ENCODE peak calls at places on chromosomes 1 and 21, in eight cellular contexts. One of them, this sample, is unnamed.

GRCh38 chr1:165894591-165894990 is 67.2 kb downstream of the UCK2 start:
- DNase-seq in T-cell: no peak
- DNase-seq in stimulated activated naive CD8-positive, alpha-beta T cell treated with anti-CD3 and anti-CD28 coated beads, Interleukin-15, amount 100 ng/mL, for 72 hours: no peak
- DNase-seq in ACHN: peak
- DNase-seq in activated CD4-positive, alpha-beta T cell treated with anti-CD3 and anti-CD28 coated beads, Interleukin-2, amount 50 U/mL, for 24 hours: no peak
- DNase-seq in lower lobe of right lung: no peak
- DNase-seq in HT1080: no peak
- DNase-seq in left ventricle myocardium superior: no peak
- DNase-seq in this sample: no peak

GRCh38 chr1:166432655-166433054 is 265.9 kb upstream of the FAM78B start:
- DNase-seq in T-cell: no peak
- DNase-seq in stimulated activated naive CD8-positive, alpha-beta T cell treated with anti-CD3 and anti-CD28 coated beads, Interleukin-15, amount 100 ng/mL, for 72 hours: no peak
- DNase-seq in ACHN: no peak
- DNase-seq in activated CD4-positive, alpha-beta T cell treated with anti-CD3 and anti-CD28 coated beads, Interleukin-2, amount 50 U/mL, for 24 hours: no peak
- DNase-seq in lower lobe of right lung: no peak
- DNase-seq in HT1080: no peak
- DNase-seq in left ventricle myocardium superior: no peak
- DNase-seq in this sample: no peak

GRCh38 chr1:82899017-82899416 is 1098.3 kb downstream of the ADGRL2 start:
- DNase-seq in T-cell: no peak
- DNase-seq in stimulated activated naive CD8-positive, alpha-beta T cell treated with anti-CD3 and anti-CD28 coated beads, Interleukin-15, amount 100 ng/mL, for 72 hours: no peak
- DNase-seq in ACHN: no peak
- DNase-seq in activated CD4-positive, alpha-beta T cell treated with anti-CD3 and anti-CD28 coated beads, Interleukin-2, amount 50 U/mL, for 24 hours: no peak
- DNase-seq in lower lobe of right lung: no peak
- DNase-seq in HT1080: no peak
- DNase-seq in left ventricle myocardium superior: no peak
- DNase-seq in this sample: no peak

GRCh38 chr1:195141294-195141693 is 1466.9 kb downstream of the KCNT2 start:
- DNase-seq in T-cell: no peak
- DNase-seq in stimulated activated naive CD8-positive, alpha-beta T cell treated with anti-CD3 and anti-CD28 coated beads, Interleukin-15, amount 100 ng/mL, for 72 hours: no peak
- DNase-seq in ACHN: peak
- DNase-seq in activated CD4-positive, alpha-beta T cell treated with anti-CD3 and anti-CD28 coated beads, Interleukin-2, amount 50 U/mL, for 24 hours: no peak
- DNase-seq in lower lobe of right lung: no peak
- DNase-seq in HT1080: no peak
- DNase-seq in left ventricle myocardium superior: no peak
- DNase-seq in this sample: no peak

GRCh38 chr1:125080077-125080476 is 3895.3 kb downstream of the SRGAP2C start:
- DNase-seq in T-cell: no peak
- DNase-seq in stimulated activated naive CD8-positive, alpha-beta T cell treated with anti-CD3 and anti-CD28 coated beads, Interleukin-15, amount 100 ng/mL, for 72 hours: no peak
- DNase-seq in ACHN: peak
- DNase-seq in activated CD4-positive, alpha-beta T cell treated with anti-CD3 and anti-CD28 coated beads, Interleukin-2, amount 50 U/mL, for 24 hours: no peak
- DNase-seq in lower lobe of right lung: no peak
- DNase-seq in HT1080: no peak
- DNase-seq in left ventricle myocardium superior: no peak
- DNase-seq in this sample: no peak

GRCh38 chr21:42392731-42393442 is 3.0 kb downstream of the TMPRSS3 start:
- DNase-seq in T-cell: no peak
- DNase-seq in stimulated activated naive CD8-positive, alpha-beta T cell treated with anti-CD3 and anti-CD28 coated beads, Interleukin-15, amount 100 ng/mL, for 72 hours: peak
- DNase-seq in ACHN: no peak
- DNase-seq in activated CD4-positive, alpha-beta T cell treated with anti-CD3 and anti-CD28 coated beads, Interleukin-2, amount 50 U/mL, for 24 hours: no peak
- DNase-seq in lower lobe of right lung: no peak
- DNase-seq in HT1080: peak
- DNase-seq in left ventricle myocardium superior: no peak
- DNase-seq in this sample: no peak

GRCh38 chr1:32077451-32077850 is 4.7 kb downstream of the TMEM39B start:
- DNase-seq in T-cell: no peak
- DNase-seq in stimulated activated naive CD8-positive, alpha-beta T cell treated with anti-CD3 and anti-CD28 coated beads, Interleukin-15, amount 100 ng/mL, for 72 hours: no peak
- DNase-seq in ACHN: no peak
- DNase-seq in activated CD4-positive, alpha-beta T cell treated with anti-CD3 and anti-CD28 coated beads, Interleukin-2, amount 50 U/mL, for 24 hours: no peak
- DNase-seq in lower lobe of right lung: no peak
- DNase-seq in HT1080: no peak
- DNase-seq in left ventricle myocardium superior: no peak
- DNase-seq in this sample: no peak

GRCh38 chr1:179142889-179143299 is 61.0 kb downstream of the TOR3A start:
- DNase-seq in T-cell: no peak
- DNase-seq in stimulated activated naive CD8-positive, alpha-beta T cell treated with anti-CD3 and anti-CD28 coated beads, Interleukin-15, amount 100 ng/mL, for 72 hours: no peak
- DNase-seq in ACHN: peak
- DNase-seq in activated CD4-positive, alpha-beta T cell treated with anti-CD3 and anti-CD28 coated beads, Interleukin-2, amount 50 U/mL, for 24 hours: no peak
- DNase-seq in lower lobe of right lung: no peak
- DNase-seq in HT1080: peak
- DNase-seq in left ventricle myocardium superior: no peak
- DNase-seq in this sample: no peak

GRCh38 chr1:87131809-87132663 is 196.6 kb upstream of the LMO4 start:
- DNase-seq in T-cell: peak
- DNase-seq in stimulated activated naive CD8-positive, alpha-beta T cell treated with anti-CD3 and anti-CD28 coated beads, Interleukin-15, amount 100 ng/mL, for 72 hours: peak
- DNase-seq in ACHN: peak
- DNase-seq in activated CD4-positive, alpha-beta T cell treated with anti-CD3 and anti-CD28 coated beads, Interleukin-2, amount 50 U/mL, for 24 hours: peak
- DNase-seq in lower lobe of right lung: peak
- DNase-seq in HT1080: peak
- DNase-seq in left ventricle myocardium superior: peak
- DNase-seq in this sample: peak

GRCh38 chr1:76073471-76073870 is 1.1 kb upstream of the ST6GALNAC3 start:
- DNase-seq in T-cell: no peak
- DNase-seq in stimulated activated naive CD8-positive, alpha-beta T cell treated with anti-CD3 and anti-CD28 coated beads, Interleukin-15, amount 100 ng/mL, for 72 hours: no peak
- DNase-seq in ACHN: peak
- DNase-seq in activated CD4-positive, alpha-beta T cell treated with anti-CD3 and anti-CD28 coated beads, Interleukin-2, amount 50 U/mL, for 24 hours: no peak
- DNase-seq in lower lobe of right lung: no peak
- DNase-seq in HT1080: peak
- DNase-seq in left ventricle myocardium superior: no peak
- DNase-seq in this sample: no peak

GRCh38 chr1:218299416-218299815 is 14.3 kb downstream of the RRP15 start:
- DNase-seq in T-cell: no peak
- DNase-seq in stimulated activated naive CD8-positive, alpha-beta T cell treated with anti-CD3 and anti-CD28 coated beads, Interleukin-15, amount 100 ng/mL, for 72 hours: no peak
- DNase-seq in ACHN: peak
- DNase-seq in activated CD4-positive, alpha-beta T cell treated with anti-CD3 and anti-CD28 coated beads, Interleukin-2, amount 50 U/mL, for 24 hours: no peak
- DNase-seq in lower lobe of right lung: no peak
- DNase-seq in HT1080: peak
- DNase-seq in left ventricle myocardium superior: no peak
- DNase-seq in this sample: no peak

GRCh38 chr1:230632273-230632873 is 9.9 kb upstream of the COG2 start:
- DNase-seq in T-cell: no peak
- DNase-seq in stimulated activated naive CD8-positive, alpha-beta T cell treated with anti-CD3 and anti-CD28 coated beads, Interleukin-15, amount 100 ng/mL, for 72 hours: peak
- DNase-seq in ACHN: peak
- DNase-seq in activated CD4-positive, alpha-beta T cell treated with anti-CD3 and anti-CD28 coated beads, Interleukin-2, amount 50 U/mL, for 24 hours: no peak
- DNase-seq in lower lobe of right lung: no peak
- DNase-seq in HT1080: peak
- DNase-seq in left ventricle myocardium superior: no peak
- DNase-seq in this sample: no peak

This sample was measured in activated T-helper 9 cell treated with anti-CD3 and anti-CD28 coated beads, Interleukin-2, amount 50 U/mL, for 16 hours.